ENCODE peak calls at places on chromosome 22, in seven cellular contexts. One of them, this sample, is unnamed.

GRCh38 chr22:29096736-29097669 is 24.2 kb downstream of the KREMEN1 start:
- DNase-seq in G401: no peak
- DNase-seq in HEK293T: no peak
- DNase-seq in left ventricle myocardium inferior: no peak
- DNase-seq in epithelial cell of esophagus: peak
- DNase-seq in heart right ventricle: no peak
- DNase-seq in stimulated activated naive B cell treated with anti-CD40 and anti-IgM and Interleukin-4, amounts not matched to agents 10 μg/mL and 1 μg/mL and 100 μg/mL, for 72 hours: no peak
- DNase-seq in this sample: no peak

GRCh38 chr22:25637672-25638071 is 73.2 kb downstream of the GRK3 start:
- DNase-seq in stimulated activated naive B cell treated with anti-CD40 and anti-IgM and Interleukin-4, amounts not matched to agents 10 μg/mL and 1 μg/mL and 100 μg/mL, for 72 hours: no peak
- DNase-seq in G401: no peak
- DNase-seq in heart right ventricle: no peak
- DNase-seq in HEK293T: no peak
- DNase-seq in left ventricle myocardium inferior: no peak
- DNase-seq in epithelial cell of esophagus: no peak
- DNase-seq in this sample: no peak

GRCh38 chr22:32331236-32331917 is 26.3 kb upstream of the RFPL3 start:
- DNase-seq in epithelial cell of esophagus: no peak
- DNase-seq in left ventricle myocardium inferior: no peak
- DNase-seq in HEK293T: no peak
- DNase-seq in heart right ventricle: no peak
- DNase-seq in stimulated activated naive B cell treated with anti-CD40 and anti-IgM and Interleukin-4, amounts not matched to agents 10 μg/mL and 1 μg/mL and 100 μg/mL, for 72 hours: no peak
- DNase-seq in G401: no peak
- DNase-seq in this sample: no peak

GRCh38 chr22:44205713-44206645 is 25.3 kb downstream of the PARVG start:
- DNase-seq in left ventricle myocardium inferior: no peak
- DNase-seq in epithelial cell of esophagus: no peak
- DNase-seq in heart right ventricle: no peak
- DNase-seq in HEK293T: no peak
- DNase-seq in G401: no peak
- DNase-seq in stimulated activated naive B cell treated with anti-CD40 and anti-IgM and Interleukin-4, amounts not matched to agents 10 μg/mL and 1 μg/mL and 100 μg/mL, for 72 hours: no peak
- DNase-seq in this sample: no peak

GRCh38 chr22:18077087-18077638 is 627 bp upstream of the PEX26 start:
- DNase-seq in heart right ventricle: no peak
- DNase-seq in left ventricle myocardium inferior: no peak
- DNase-seq in G401: no peak
- DNase-seq in stimulated activated naive B cell treated with anti-CD40 and anti-IgM and Interleukin-4, amounts not matched to agents 10 μg/mL and 1 μg/mL and 100 μg/mL, for 72 hours: no peak
- DNase-seq in epithelial cell of esophagus: no peak
- DNase-seq in HEK293T: no peak
- DNase-seq in this sample: no peak

GRCh38 chr22:27748355-27749168 is 53.0 kb downstream of the MN1 start:
- DNase-seq in epithelial cell of esophagus: peak
- DNase-seq in G401: no peak
- DNase-seq in left ventricle myocardium inferior: no peak
- DNase-seq in heart right ventricle: no peak
- DNase-seq in HEK293T: no peak
- DNase-seq in stimulated activated naive B cell treated with anti-CD40 and anti-IgM and Interleukin-4, amounts not matched to agents 10 μg/mL and 1 μg/mL and 100 μg/mL, for 72 hours: no peak
- DNase-seq in this sample: no peak

GRCh38 chr22:31272522-31273446 is 19.5 kb downstream of the PIK3IP1 start:
- DNase-seq in epithelial cell of esophagus: peak
- DNase-seq in stimulated activated naive B cell treated with anti-CD40 and anti-IgM and Interleukin-4, amounts not matched to agents 10 μg/mL and 1 μg/mL and 100 μg/mL, for 72 hours: peak
- DNase-seq in HEK293T: peak
- DNase-seq in left ventricle myocardium inferior: no peak
- DNase-seq in G401: peak
- DNase-seq in heart right ventricle: no peak
- DNase-seq in this sample: no peak

GRCh38 chr22:35418088-35418487 is 18.1 kb downstream of the MCM5 start:
- DNase-seq in G401: no peak
- DNase-seq in HEK293T: no peak
- DNase-seq in epithelial cell of esophagus: peak
- DNase-seq in heart right ventricle: no peak
- DNase-seq in left ventricle myocardium inferior: no peak
- DNase-seq in stimulated activated naive B cell treated with anti-CD40 and anti-IgM and Interleukin-4, amounts not matched to agents 10 μg/mL and 1 μg/mL and 100 μg/mL, for 72 hours: no peak
- DNase-seq in this sample: no peak

GRCh38 chr22:26391623-26392022 is 37.4 kb upstream of the ASPHD2 start:
- DNase-seq in heart right ventricle: no peak
- DNase-seq in left ventricle myocardium inferior: no peak
- DNase-seq in stimulated activated naive B cell treated with anti-CD40 and anti-IgM and Interleukin-4, amounts not matched to agents 10 μg/mL and 1 μg/mL and 100 μg/mL, for 72 hours: no peak
- DNase-seq in HEK293T: no peak
- DNase-seq in G401: no peak
- DNase-seq in epithelial cell of esophagus: no peak
- DNase-seq in this sample: no peak

GRCh38 chr22:26428515-26429457 is at the start of gene ASPHD2:
- DNase-seq in HEK293T: peak
- DNase-seq in heart right ventricle: peak
- DNase-seq in G401: peak
- DNase-seq in left ventricle myocardium inferior: peak
- DNase-seq in stimulated activated naive B cell treated with anti-CD40 and anti-IgM and Interleukin-4, amounts not matched to agents 10 μg/mL and 1 μg/mL and 100 μg/mL, for 72 hours: peak
- DNase-seq in epithelial cell of esophagus: peak
- DNase-seq in this sample: peak

GRCh38 chr22:48869161-48869560 is 958.5 kb downstream of the BRD1 start:
- DNase-seq in G401: no peak
- DNase-seq in left ventricle myocardium inferior: peak
- DNase-seq in stimulated activated naive B cell treated with anti-CD40 and anti-IgM and Interleukin-4, amounts not matched to agents 10 μg/mL and 1 μg/mL and 100 μg/mL, for 72 hours: no peak
- DNase-seq in heart right ventricle: no peak
- DNase-seq in epithelial cell of esophagus: no peak
- DNase-seq in HEK293T: no peak
- DNase-seq in this sample: no peak

GRCh38 chr22:50571264-50572175 is 6.7 kb downstream of the CPT1B start:
- DNase-seq in left ventricle myocardium inferior: no peak
- DNase-seq in HEK293T: no peak
- DNase-seq in epithelial cell of esophagus: no peak
- DNase-seq in heart right ventricle: peak
- DNase-seq in stimulated activated naive B cell treated with anti-CD40 and anti-IgM and Interleukin-4, amounts not matched to agents 10 μg/mL and 1 μg/mL and 100 μg/mL, for 72 hours: no peak
- DNase-seq in G401: no peak
- DNase-seq in this sample: no peak

GRCh38 chr22:17753401-17753989 is 20.8 kb downstream of the BID start:
- DNase-seq in stimulated activated naive B cell treated with anti-CD40 and anti-IgM and Interleukin-4, amounts not matched to agents 10 μg/mL and 1 μg/mL and 100 μg/mL, for 72 hours: no peak
- DNase-seq in heart right ventricle: no peak
- DNase-seq in G401: no peak
- DNase-seq in left ventricle myocardium inferior: no peak
- DNase-seq in epithelial cell of esophagus: no peak
- DNase-seq in HEK293T: no peak
- DNase-seq in this sample: no peak

GRCh38 chr22:35567214-35567792 is 26.7 kb downstream of the RASD2 start:
- DNase-seq in G401: no peak
- DNase-seq in epithelial cell of esophagus: no peak
- DNase-seq in left ventricle myocardium inferior: no peak
- DNase-seq in stimulated activated naive B cell treated with anti-CD40 and anti-IgM and Interleukin-4, amounts not matched to agents 10 μg/mL and 1 μg/mL and 100 μg/mL, for 72 hours: no peak
- DNase-seq in HEK293T: no peak
- DNase-seq in heart right ventricle: no peak
- DNase-seq in this sample: no peak

GRCh38 chr22:49753961-49754673 is 73.6 kb downstream of the BRD1 start:
- DNase-seq in stimulated activated naive B cell treated with anti-CD40 and anti-IgM and Interleukin-4, amounts not matched to agents 10 μg/mL and 1 μg/mL and 100 μg/mL, for 72 hours: no peak
- DNase-seq in G401: no peak
- DNase-seq in heart right ventricle: no peak
- DNase-seq in left ventricle myocardium inferior: no peak
- DNase-seq in epithelial cell of esophagus: no peak
- DNase-seq in HEK293T: no peak
- DNase-seq in this sample: no peak

GRCh38 chr22:17980638-17981051 is 43.7 kb downstream of the MICAL3 start:
- DNase-seq in G401: no peak
- DNase-seq in heart right ventricle: peak
- DNase-seq in epithelial cell of esophagus: peak
- DNase-seq in stimulated activated naive B cell treated with anti-CD40 and anti-IgM and Interleukin-4, amounts not matched to agents 10 μg/mL and 1 μg/mL and 100 μg/mL, for 72 hours: peak
- DNase-seq in left ventricle myocardium inferior: peak
- DNase-seq in HEK293T: no peak
- DNase-seq in this sample: no peak

GRCh38 chr22:30968924-30969531 is at the start of gene TUG1:
- DNase-seq in epithelial cell of esophagus: peak
- DNase-seq in stimulated activated naive B cell treated with anti-CD40 and anti-IgM and Interleukin-4, amounts not matched to agents 10 μg/mL and 1 μg/mL and 100 μg/mL, for 72 hours: peak
- DNase-seq in HEK293T: peak
- DNase-seq in G401: peak
- DNase-seq in left ventricle myocardium inferior: peak
- DNase-seq in heart right ventricle: peak
- DNase-seq in this sample: peak

GRCh38 chr22:27987557-27987956 is 68.5 kb upstream of the PITPNB start:
- DNase-seq in heart right ventricle: no peak
- DNase-seq in epithelial cell of esophagus: no peak
- DNase-seq in stimulated activated naive B cell treated with anti-CD40 and anti-IgM and Interleukin-4, amounts not matched to agents 10 μg/mL and 1 μg/mL and 100 μg/mL, for 72 hours: no peak
- DNase-seq in G401: peak
- DNase-seq in HEK293T: no peak
- DNase-seq in left ventricle myocardium inferior: no peak
- DNase-seq in this sample: no peak

This sample was measured in GM18507.